ENCODE peak calls at places on chromosomes 2 and 18, in ten cellular contexts. One of them, this sample, is unnamed.

GRCh38 chr18:31835528-31836138 is 75.0 kb upstream of the SLC25A52 start:
- DNase-seq in neural crest cell: no peak
- DNase-seq in HFFc6: no peak
- DNase-seq in psoas muscle: no peak
- DNase-seq in D721Med: no peak
- DNase-seq in MM.1S: no peak
- DNase-seq in omental fat pad: no peak
- DNase-seq in IMR-90: peak; percentile 66
- DNase-seq in suprapubic skin: no peak
- DNase-seq in hepatocyte: no peak
- DNase-seq in this sample: no peak

GRCh38 chr18:12057419-12058039 is 36.1 kb upstream of the ANKRD62 start:
- DNase-seq in neural crest cell: no peak
- DNase-seq in HFFc6: no peak
- DNase-seq in psoas muscle: no peak
- DNase-seq in D721Med: no peak
- DNase-seq in MM.1S: no peak
- DNase-seq in omental fat pad: no peak
- DNase-seq in IMR-90: no peak
- DNase-seq in suprapubic skin: no peak
- DNase-seq in hepatocyte: no peak
- DNase-seq in this sample: no peak

GRCh38 chr2:43021791-43022500 is 204.5 kb downstream of the ZFP36L2 start:
- DNase-seq in neural crest cell: peak; percentile 30
- DNase-seq in HFFc6: no peak
- DNase-seq in psoas muscle: no peak
- DNase-seq in D721Med: no peak
- DNase-seq in MM.1S: no peak
- DNase-seq in omental fat pad: no peak
- DNase-seq in IMR-90: no peak
- DNase-seq in suprapubic skin: no peak
- DNase-seq in hepatocyte: peak; percentile 69
- DNase-seq in this sample: peak; percentile 12

GRCh38 chr2:80303006-80303741 is 1.4 kb downstream of the LRRTM1 start:
- DNase-seq in neural crest cell: peak; percentile 35
- DNase-seq in HFFc6: no peak
- DNase-seq in psoas muscle: no peak
- DNase-seq in D721Med: no peak
- DNase-seq in MM.1S: no peak
- DNase-seq in omental fat pad: no peak
- DNase-seq in IMR-90: no peak
- DNase-seq in suprapubic skin: no peak
- DNase-seq in hepatocyte: peak; percentile 21
- DNase-seq in this sample: no peak

GRCh38 chr18:76911440-76911839 is 89.1 kb downstream of the ZNF236 start:
- DNase-seq in neural crest cell: no peak
- DNase-seq in HFFc6: no peak
- DNase-seq in psoas muscle: no peak
- DNase-seq in D721Med: no peak
- DNase-seq in MM.1S: no peak
- DNase-seq in omental fat pad: no peak
- DNase-seq in IMR-90: no peak
- DNase-seq in suprapubic skin: no peak
- DNase-seq in hepatocyte: no peak
- DNase-seq in this sample: no peak

GRCh38 chr2:75592888-75593287 is 32.1 kb upstream of the EVA1A start:
- DNase-seq in neural crest cell: no peak
- DNase-seq in HFFc6: no peak
- DNase-seq in psoas muscle: no peak
- DNase-seq in D721Med: no peak
- DNase-seq in MM.1S: no peak
- DNase-seq in omental fat pad: no peak
- DNase-seq in IMR-90: no peak
- DNase-seq in suprapubic skin: no peak
- DNase-seq in hepatocyte: no peak
- DNase-seq in this sample: no peak

GRCh38 chr2:6808426-6808825 is 57.3 kb downstream of the CMPK2 start:
- DNase-seq in neural crest cell: no peak
- DNase-seq in HFFc6: no peak
- DNase-seq in psoas muscle: no peak
- DNase-seq in D721Med: no peak
- DNase-seq in MM.1S: no peak
- DNase-seq in omental fat pad: no peak
- DNase-seq in IMR-90: no peak
- DNase-seq in suprapubic skin: no peak
- DNase-seq in hepatocyte: no peak
- DNase-seq in this sample: no peak

GRCh38 chr2:6694555-6694954 is 171.2 kb downstream of the CMPK2 start:
- DNase-seq in neural crest cell: no peak
- DNase-seq in HFFc6: no peak
- DNase-seq in psoas muscle: peak; percentile 16
- DNase-seq in D721Med: no peak
- DNase-seq in MM.1S: no peak
- DNase-seq in omental fat pad: no peak
- DNase-seq in IMR-90: no peak
- DNase-seq in suprapubic skin: no peak
- DNase-seq in hepatocyte: no peak
- DNase-seq in this sample: no peak

GRCh38 chr2:153477641-153478288 is 797 bp downstream of the RPRM start:
- DNase-seq in neural crest cell: peak; percentile 7
- DNase-seq in HFFc6: no peak
- DNase-seq in psoas muscle: no peak
- DNase-seq in D721Med: no peak
- DNase-seq in MM.1S: no peak
- DNase-seq in omental fat pad: no peak
- DNase-seq in IMR-90: no peak
- DNase-seq in suprapubic skin: no peak
- DNase-seq in hepatocyte: peak; percentile 21
- DNase-seq in this sample: peak; percentile 4

GRCh38 chr2:240624950-240625621 is at the start of gene GPR35:
- DNase-seq in neural crest cell: no peak
- DNase-seq in HFFc6: peak; percentile 44
- DNase-seq in psoas muscle: peak; percentile 19
- DNase-seq in D721Med: no peak
- DNase-seq in MM.1S: peak; percentile 7
- DNase-seq in omental fat pad: no peak
- DNase-seq in IMR-90: peak; percentile 43
- DNase-seq in suprapubic skin: peak; percentile 61
- DNase-seq in hepatocyte: peak; percentile 38
- DNase-seq in this sample: peak; percentile 93

DNA sequence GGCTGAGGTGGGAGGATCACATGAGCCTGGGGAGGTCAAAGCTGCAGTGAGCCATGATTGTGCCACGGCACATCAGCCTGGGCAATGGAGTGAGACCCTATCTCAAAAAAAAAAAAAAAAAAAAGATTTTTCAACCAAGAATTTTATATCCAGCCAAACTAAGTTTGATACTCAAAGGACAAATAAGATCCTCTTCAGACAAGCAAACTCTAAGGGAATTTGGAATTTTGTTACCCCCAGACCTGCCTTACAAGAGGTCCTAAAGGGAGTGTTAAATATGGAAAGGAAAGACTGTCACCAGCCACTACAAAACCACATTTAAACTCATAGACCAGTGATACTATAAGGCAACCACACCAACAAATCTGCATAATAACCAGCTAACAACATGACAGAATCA is 67.5 kb downstream of the WDPCP start:
- DNase-seq in neural crest cell: no peak
- DNase-seq in HFFc6: no peak
- DNase-seq in psoas muscle: no peak
- DNase-seq in D721Med: no peak
- DNase-seq in MM.1S: no peak
- DNase-seq in omental fat pad: no peak
- DNase-seq in IMR-90: no peak
- DNase-seq in suprapubic skin: no peak
- DNase-seq in hepatocyte: no peak
- DNase-seq in this sample: no peak
- TF ChIP-seq CTCF in neural crest cell: no peak
- TF ChIP-seq CTCF in HFFc6: no peak
- TF ChIP-seq CTCF in psoas muscle: no peak
- TF ChIP-seq CTCF in D721Med: no peak
- TF ChIP-seq CTCF in MM.1S: no peak
- TF ChIP-seq CTCF in omental fat pad: no peak
- TF ChIP-seq CTCF in IMR-90: no peak
- TF ChIP-seq CTCF in suprapubic skin: no peak
- TF ChIP-seq CTCF in hepatocyte: no peak
- TF ChIP-seq CTCF in this sample: no peak

GRCh38 chr2:120883607-120884405 is 148.1 kb downstream of the GLI2 start:
- DNase-seq in neural crest cell: no peak
- DNase-seq in HFFc6: no peak
- DNase-seq in psoas muscle: no peak
- DNase-seq in D721Med: no peak
- DNase-seq in MM.1S: no peak
- DNase-seq in omental fat pad: no peak
- DNase-seq in IMR-90: no peak
- DNase-seq in suprapubic skin: no peak
- DNase-seq in hepatocyte: no peak
- DNase-seq in this sample: no peak
- TF ChIP-seq CTCF in neural crest cell: no peak
- TF ChIP-seq CTCF in HFFc6: peak; percentile 43
- TF ChIP-seq CTCF in psoas muscle: no peak
- TF ChIP-seq CTCF in D721Med: peak; percentile 37
- TF ChIP-seq CTCF in MM.1S: no peak
- TF ChIP-seq CTCF in omental fat pad: no peak
- TF ChIP-seq CTCF in IMR-90: no peak
- TF ChIP-seq CTCF in suprapubic skin: no peak
- TF ChIP-seq CTCF in hepatocyte: no peak
- TF ChIP-seq CTCF in this sample: no peak

GRCh38 chr18:50286391-50287027 is 983 bp downstream of the CXXC1 start:
- DNase-seq in neural crest cell: no peak
- DNase-seq in HFFc6: peak; percentile 38
- DNase-seq in psoas muscle: no peak
- DNase-seq in D721Med: no peak
- DNase-seq in MM.1S: no peak
- DNase-seq in omental fat pad: no peak
- DNase-seq in IMR-90: peak; percentile 29
- DNase-seq in suprapubic skin: peak; percentile 72
- DNase-seq in hepatocyte: no peak
- DNase-seq in this sample: peak; percentile 71

GRCh38 chr18:50285071-50285470 is 2.4 kb downstream of the CXXC1 start:
- DNase-seq in neural crest cell: no peak
- DNase-seq in HFFc6: no peak
- DNase-seq in psoas muscle: no peak
- DNase-seq in D721Med: no peak
- DNase-seq in MM.1S: no peak
- DNase-seq in omental fat pad: no peak
- DNase-seq in IMR-90: no peak
- DNase-seq in suprapubic skin: no peak
- DNase-seq in hepatocyte: no peak
- DNase-seq in this sample: no peak

GRCh38 chr18:50287028-50287440 is 458 bp downstream of the CXXC1 start:
- DNase-seq in neural crest cell: no peak
- DNase-seq in HFFc6: no peak
- DNase-seq in psoas muscle: peak; percentile 40
- DNase-seq in D721Med: no peak
- DNase-seq in MM.1S: no peak
- DNase-seq in omental fat pad: no peak
- DNase-seq in IMR-90: no peak
- DNase-seq in suprapubic skin: peak; percentile 78
- DNase-seq in hepatocyte: no peak
- DNase-seq in this sample: no peak

GRCh38 chr18:50284226-50284885 is 3.0 kb upstream of the MBD1 start:
- DNase-seq in neural crest cell: no peak
- DNase-seq in HFFc6: no peak
- DNase-seq in psoas muscle: no peak
- DNase-seq in D721Med: no peak
- DNase-seq in MM.1S: no peak
- DNase-seq in omental fat pad: no peak
- DNase-seq in IMR-90: no peak
- DNase-seq in suprapubic skin: no peak
- DNase-seq in hepatocyte: no peak
- DNase-seq in this sample: no peak

GRCh38 chr18:50285631-50286321 is 1.7 kb downstream of the CXXC1 start:
- DNase-seq in neural crest cell: no peak
- DNase-seq in HFFc6: no peak
- DNase-seq in psoas muscle: no peak
- DNase-seq in D721Med: no peak
- DNase-seq in MM.1S: no peak
- DNase-seq in omental fat pad: no peak
- DNase-seq in IMR-90: no peak
- DNase-seq in suprapubic skin: no peak
- DNase-seq in hepatocyte: no peak
- DNase-seq in this sample: no peak
- TF ChIP-seq CTCF in neural crest cell: no peak
- TF ChIP-seq CTCF in HFFc6: no peak
- TF ChIP-seq CTCF in psoas muscle: no peak
- TF ChIP-seq CTCF in D721Med: no peak
- TF ChIP-seq CTCF in MM.1S: no peak
- TF ChIP-seq CTCF in omental fat pad: no peak
- TF ChIP-seq CTCF in IMR-90: no peak
- TF ChIP-seq CTCF in suprapubic skin: no peak
- TF ChIP-seq CTCF in hepatocyte: no peak
- TF ChIP-seq CTCF in this sample: no peak

GRCh38 chr2:37000988-37001556 is 34.7 kb upstream of the STRN start:
- DNase-seq in neural crest cell: no peak
- DNase-seq in HFFc6: no peak
- DNase-seq in psoas muscle: no peak
- DNase-seq in D721Med: no peak
- DNase-seq in MM.1S: no peak
- DNase-seq in omental fat pad: no peak
- DNase-seq in IMR-90: no peak
- DNase-seq in suprapubic skin: no peak
- DNase-seq in hepatocyte: no peak
- DNase-seq in this sample: no peak

GRCh38 chr2:37000273-37000780 is 34.0 kb upstream of the STRN start:
- DNase-seq in neural crest cell: no peak
- DNase-seq in HFFc6: peak; percentile 9
- DNase-seq in psoas muscle: no peak
- DNase-seq in D721Med: no peak
- DNase-seq in MM.1S: no peak
- DNase-seq in omental fat pad: no peak
- DNase-seq in IMR-90: peak; percentile 32
- DNase-seq in suprapubic skin: no peak
- DNase-seq in hepatocyte: peak; percentile 3
- DNase-seq in this sample: no peak

GRCh38 chr2:37011126-37011525 is 44.8 kb upstream of the STRN start:
- DNase-seq in neural crest cell: no peak
- DNase-seq in HFFc6: no peak
- DNase-seq in psoas muscle: no peak
- DNase-seq in D721Med: no peak
- DNase-seq in MM.1S: no peak
- DNase-seq in omental fat pad: no peak
- DNase-seq in IMR-90: no peak
- DNase-seq in suprapubic skin: no peak
- DNase-seq in hepatocyte: no peak
- DNase-seq in this sample: no peak

GRCh38 chr2:37005118-37005868 is 39.0 kb upstream of the STRN start:
- DNase-seq in neural crest cell: no peak
- DNase-seq in HFFc6: no peak
- DNase-seq in psoas muscle: no peak
- DNase-seq in D721Med: no peak
- DNase-seq in MM.1S: peak; percentile 71
- DNase-seq in omental fat pad: no peak
- DNase-seq in IMR-90: peak; percentile 23
- DNase-seq in suprapubic skin: no peak
- DNase-seq in hepatocyte: peak; percentile 28
- DNase-seq in this sample: no peak
- TF ChIP-seq CTCF in neural crest cell: peak; percentile 60
- TF ChIP-seq CTCF in HFFc6: peak; percentile 57
- TF ChIP-seq CTCF in psoas muscle: peak; percentile 30
- TF ChIP-seq CTCF in D721Med: peak; percentile 22
- TF ChIP-seq CTCF in MM.1S: peak; percentile 8
- TF ChIP-seq CTCF in omental fat pad: no peak
- TF ChIP-seq CTCF in IMR-90: peak; percentile 21
- TF ChIP-seq CTCF in suprapubic skin: no peak
- TF ChIP-seq CTCF in hepatocyte: peak; percentile 39
- TF ChIP-seq CTCF in this sample: no peak

This sample was measured in activated CD8-positive, alpha-beta T cell treated with anti-CD3 and anti-CD28 coated beads for 36 hours.